ENCODE peak calls at places on chromosomes 7 and 10, in nine cellular contexts. S is WTC11, Q is glutamatergic neuron, O is kidney glomerular epithelial cell, D is C1 segment of cervical spinal cord, N is AG08396, F is NCI-H1105, K is GM06990, W is neural crest cell. I is an unnamed sample.

GRCh38 chr10:34916368-34916767 is 101.3 kb upstream of the PARD3 start:
- DNase-seq in S (no peak), Q (no peak), O (peak; percentile 47), D (no peak), N (peak; percentile 56), F (no peak), K (peak; percentile 32), W (no peak), I (no peak)

GRCh38 chr10:15558136-15558535 is 161.6 kb downstream of the ITGA8 start:
- DNase-seq in S (no peak), Q (no peak), O (no peak), D (no peak), N (no peak), F (no peak), K (no peak), W (no peak), I (no peak)

GRCh38 chr10:60377955-60378354 is 11.7 kb downstream of the ANK3 start:
- DNase-seq in S (no peak), Q (no peak), O (peak; percentile 14), D (no peak), N (peak; percentile 21), F (no peak), K (no peak), W (no peak), I (no peak)

GRCh38 chr7:134744569-134744968 is 34.9 kb upstream of the CALD1 start:
- DNase-seq in S (no peak), Q (no peak), O (no peak), D (no peak), N (no peak), F (no peak), K (no peak), W (no peak), I (no peak)

GRCh38 chr7:35485436-35485835 is 209.5 kb downstream of the HERPUD2 start:
- DNase-seq in S (no peak), Q (no peak), O (no peak), D (no peak), N (no peak), F (no peak), K (no peak), W (no peak), I (no peak)

GRCh38 chr10:79234391-79235318 is 112.6 kb upstream of the PPIF start:
- DNase-seq in S (no peak), Q (no peak), O (no peak), D (no peak), N (no peak), F (no peak), K (no peak), W (no peak), I (no peak)

GRCh38 chr7:78396190-78396589 is 597.6 kb downstream of the PHTF2 start:
- DNase-seq in S (no peak), Q (no peak), O (no peak), D (no peak), N (no peak), F (no peak), K (no peak), W (no peak), I (no peak)

GRCh38 chr7:157337316-157338149 is 729 bp downstream of the DNAJB6 start:
- DNase-seq in S (peak; percentile 41), Q (peak; percentile 67), O (peak; percentile 19), D (no peak), N (peak; percentile 87), F (peak; percentile 5), K (peak; percentile 77), W (peak; percentile 45), I (no peak)

GRCh38 chr10:69994262-69994661 is 58.4 kb upstream of the MACROH2A2 start:
- DNase-seq in S (no peak), Q (no peak), O (no peak), D (no peak), N (peak; percentile 82), F (no peak), K (no peak), W (no peak), I (peak; percentile 3)

GRCh38 chr7:74503061-74503460 is 49.4 kb downstream of the GTF2IRD1 start:
- DNase-seq in S (no peak), Q (no peak), O (no peak), D (no peak), N (no peak), F (no peak), K (no peak), W (no peak), I (no peak)

GRCh38 chr10:90313548-90314325 is 544.1 kb downstream of the HTR7 start:
- DNase-seq in S (no peak), Q (no peak), O (peak; percentile 21), D (no peak), N (no peak), F (no peak), K (no peak), W (no peak), I (no peak)

GRCh38 chr7:146116452-146117219 is at the start of gene CNTNAP2:
- DNase-seq in S (peak; percentile 67), Q (peak; percentile 79), O (no peak), D (no peak), N (peak; percentile 7), F (peak; percentile 59), K (no peak), W (peak; percentile 39), I (no peak)

GRCh38 chr7:70788276-70788675 is 343.7 kb upstream of the GALNT17 start:
- DNase-seq in S (no peak), Q (no peak), O (no peak), D (no peak), N (peak; percentile 71), F (no peak), K (no peak), W (no peak), I (no peak)

GRCh38 chr10:110724116-110724701 is 80.1 kb downstream of the RBM20 start:
- DNase-seq in S (no peak), Q (no peak), O (no peak), D (no peak), N (no peak), F (no peak), K (peak; percentile 49), W (no peak), I (no peak)

GRCh38 chr7:102044984-102045673 is 227.7 kb downstream of the CUX1 start:
- DNase-seq in S (no peak), Q (no peak), O (peak; percentile 53), D (no peak), N (peak; percentile 81), F (peak; percentile 84), K (no peak), W (no peak), I (no peak)

GRCh38 chr10:48838830-48839229 is 100.8 kb downstream of the LRRC18 start:
- DNase-seq in S (no peak), Q (no peak), O (no peak), D (no peak), N (no peak), F (no peak), K (no peak), W (no peak), I (no peak)

GRCh38 chr10:100948916-100949315 is 20.4 kb upstream of the SEMA4G start:
- DNase-seq in S (no peak), Q (no peak), O (no peak), D (no peak), N (no peak), F (no peak), K (no peak), W (no peak), I (no peak)

GRCh38 chr7:3688842-3689241 is 387.8 kb downstream of the SDK1 start:
- DNase-seq in S (no peak), Q (no peak), O (no peak), D (no peak), N (no peak), F (no peak), K (no peak), W (no peak), I (no peak)

GRCh38 chr7:27143022-27143949 is at the start of gene HOXA5:
- DNase-seq in S (peak; percentile 89), Q (peak; percentile 70), O (peak; percentile 92), D (no peak), N (peak; percentile 97), F (peak; percentile 68), K (no peak), W (peak; percentile 64), I (no peak)

GRCh38 chr10:90111671-90112070 is 410.3 kb downstream of the KIF20B start:
- DNase-seq in S (no peak), Q (no peak), O (peak; percentile 48), D (no peak), N (no peak), F (no peak), K (no peak), W (no peak), I (no peak)

GRCh38 chr10:20903635-20904390 is 6.7 kb upstream of the NEBL start:
- DNase-seq in S (no peak), Q (no peak), O (no peak), D (no peak), N (no peak), F (no peak), K (no peak), W (no peak), I (no peak)

GRCh38 chr10:80204801-80205477 is 398 bp downstream of the ANXA11 start:
- DNase-seq in S (no peak), Q (no peak), O (no peak), D (no peak), N (peak; percentile 62), F (no peak), K (peak; percentile 66), W (peak; percentile 11), I (no peak)

GRCh38 chr7:84070770-84071169 is 123.8 kb downstream of the SEMA3A start:
- DNase-seq in S (no peak), Q (no peak), O (no peak), D (no peak), N (no peak), F (no peak), K (no peak), W (no peak), I (no peak)

GRCh38 chr7:31455844-31456243 is 58.0 kb upstream of the ITPRID1 start:
- DNase-seq in S (no peak), Q (no peak), O (no peak), D (no peak), N (no peak), F (no peak), K (no peak), W (no peak), I (no peak)

GRCh38 chr10:35758086-35758485 is 116.0 kb upstream of the FZD8 start:
- DNase-seq in S (no peak), Q (no peak), O (no peak), D (no peak), N (no peak), F (no peak), K (no peak), W (no peak), I (no peak)

GRCh38 chr7:2283074-2283473 is 31.2 kb downstream of the SNX8 start:
- DNase-seq in S (no peak), Q (no peak), O (no peak), D (no peak), N (peak; percentile 2), F (no peak), K (no peak), W (no peak), I (no peak)

GRCh38 chr7:22949944-22950343 is 64.0 kb downstream of the HYCC1 start:
- DNase-seq in S (no peak), Q (no peak), O (no peak), D (no peak), N (no peak), F (no peak), K (no peak), W (no peak), I (no peak)

GRCh38 chr7:52540041-52540440 is 495.4 kb upstream of the POM121L12 start:
- DNase-seq in S (no peak), Q (no peak), O (no peak), D (no peak), N (no peak), F (no peak), K (no peak), W (no peak), I (no peak)

GRCh38 chr7:45136106-45137060 is 21.2 kb upstream of the RAMP3 start:
- DNase-seq in S (peak; percentile 52), Q (peak; percentile 65), O (peak; percentile 70), D (no peak), N (peak; percentile 82), F (peak; percentile 60), K (no peak), W (peak; percentile 65), I (peak; percentile 34)

GRCh38 chr7:155285423-155286220 is 12.1 kb upstream of the INSIG1 start:
- DNase-seq in S (no peak), Q (no peak), O (no peak), D (no peak), N (no peak), F (no peak), K (no peak), W (no peak), I (no peak)

GRCh38 chr7:51930834-51931233 is 614.2 kb upstream of the COBL start:
- DNase-seq in S (no peak), Q (no peak), O (no peak), D (no peak), N (no peak), F (no peak), K (no peak), W (no peak), I (no peak)

I was measured in SIG-M5.